ENCODE peak calls at places on chromosomes 7 and 10, in seven cellular contexts. One of them, this sample, is unnamed.

GRCh38 chr7:64997927-64998391 is 7.1 kb upstream of the ZNF117 start:
- DNase-seq in stimulated activated CD4-positive, alpha-beta T cell treated with anti-CD3 and anti-CD28 coated beads, Interleukin-2, amount 100 ng/mL, for 48 hours: no peak
- DNase-seq in stimulated activated CD8-positive, alpha-beta memory T cell treated with anti-CD3 and anti-CD28 coated beads, Interleukin-15, amount 100 ng/mL, for 4 hours: no peak
- DNase-seq in NCI-H2029: peak; percentile 84
- DNase-seq in anterior cingulate cortex: no peak
- DNase-seq in lung: no peak
- DNase-seq in kidney: no peak
- DNase-seq in this sample: no peak

GRCh38 chr7:1811850-1812692 is 142.0 kb downstream of the ELFN1 start:
- DNase-seq in kidney: peak; percentile 40
- DNase-seq in stimulated activated CD4-positive, alpha-beta T cell treated with anti-CD3 and anti-CD28 coated beads, Interleukin-2, amount 100 ng/mL, for 48 hours: no peak
- DNase-seq in stimulated activated CD8-positive, alpha-beta memory T cell treated with anti-CD3 and anti-CD28 coated beads, Interleukin-15, amount 100 ng/mL, for 4 hours: no peak
- DNase-seq in anterior cingulate cortex: no peak
- DNase-seq in lung: no peak
- DNase-seq in NCI-H2029: no peak
- DNase-seq in this sample: no peak

GRCh38 chr10:13904053-13904452 is 317.3 kb downstream of the PRPF18 start:
- DNase-seq in NCI-H2029: no peak
- DNase-seq in kidney: no peak
- DNase-seq in stimulated activated CD4-positive, alpha-beta T cell treated with anti-CD3 and anti-CD28 coated beads, Interleukin-2, amount 100 ng/mL, for 48 hours: no peak
- DNase-seq in anterior cingulate cortex: peak; percentile 27
- DNase-seq in lung: no peak
- DNase-seq in stimulated activated CD8-positive, alpha-beta memory T cell treated with anti-CD3 and anti-CD28 coated beads, Interleukin-15, amount 100 ng/mL, for 4 hours: no peak
- DNase-seq in this sample: no peak

GRCh38 chr10:22259280-22259679 is 41.5 kb upstream of the EBLN1 start:
- DNase-seq in anterior cingulate cortex: no peak
- DNase-seq in stimulated activated CD4-positive, alpha-beta T cell treated with anti-CD3 and anti-CD28 coated beads, Interleukin-2, amount 100 ng/mL, for 48 hours: no peak
- DNase-seq in lung: no peak
- DNase-seq in kidney: no peak
- DNase-seq in NCI-H2029: no peak
- DNase-seq in stimulated activated CD8-positive, alpha-beta memory T cell treated with anti-CD3 and anti-CD28 coated beads, Interleukin-15, amount 100 ng/mL, for 4 hours: no peak
- DNase-seq in this sample: no peak

GRCh38 chr7:69115788-69116187 is 482.5 kb upstream of the AUTS2 start:
- DNase-seq in stimulated activated CD8-positive, alpha-beta memory T cell treated with anti-CD3 and anti-CD28 coated beads, Interleukin-15, amount 100 ng/mL, for 4 hours: no peak
- DNase-seq in kidney: no peak
- DNase-seq in NCI-H2029: no peak
- DNase-seq in lung: no peak
- DNase-seq in stimulated activated CD4-positive, alpha-beta T cell treated with anti-CD3 and anti-CD28 coated beads, Interleukin-2, amount 100 ng/mL, for 48 hours: no peak
- DNase-seq in anterior cingulate cortex: no peak
- DNase-seq in this sample: no peak

GRCh38 chr7:44796034-44796503 is 412 bp upstream of the PPIA start:
- DNase-seq in stimulated activated CD4-positive, alpha-beta T cell treated with anti-CD3 and anti-CD28 coated beads, Interleukin-2, amount 100 ng/mL, for 48 hours: no peak
- DNase-seq in kidney: no peak
- DNase-seq in lung: no peak
- DNase-seq in stimulated activated CD8-positive, alpha-beta memory T cell treated with anti-CD3 and anti-CD28 coated beads, Interleukin-15, amount 100 ng/mL, for 4 hours: no peak
- DNase-seq in anterior cingulate cortex: no peak
- DNase-seq in NCI-H2029: peak; percentile 77
- DNase-seq in this sample: no peak

GRCh38 chr10:8116926-8117493 is 62.5 kb downstream of the GATA3 start:
- DNase-seq in anterior cingulate cortex: no peak
- DNase-seq in NCI-H2029: no peak
- DNase-seq in lung: no peak
- DNase-seq in kidney: no peak
- DNase-seq in stimulated activated CD4-positive, alpha-beta T cell treated with anti-CD3 and anti-CD28 coated beads, Interleukin-2, amount 100 ng/mL, for 48 hours: no peak
- DNase-seq in stimulated activated CD8-positive, alpha-beta memory T cell treated with anti-CD3 and anti-CD28 coated beads, Interleukin-15, amount 100 ng/mL, for 4 hours: no peak
- DNase-seq in this sample: no peak

GRCh38 chr7:104231054-104232046 is 23.5 kb upstream of the ORC5 start:
- DNase-seq in anterior cingulate cortex: no peak
- DNase-seq in NCI-H2029: peak; percentile 54
- DNase-seq in kidney: no peak
- DNase-seq in stimulated activated CD4-positive, alpha-beta T cell treated with anti-CD3 and anti-CD28 coated beads, Interleukin-2, amount 100 ng/mL, for 48 hours: peak; percentile 33
- DNase-seq in lung: no peak
- DNase-seq in stimulated activated CD8-positive, alpha-beta memory T cell treated with anti-CD3 and anti-CD28 coated beads, Interleukin-15, amount 100 ng/mL, for 4 hours: no peak
- DNase-seq in this sample: no peak

GRCh38 chr10:124842721-124843120 is 41.1 kb downstream of the ABRAXAS2 start:
- DNase-seq in lung: no peak
- DNase-seq in kidney: no peak
- DNase-seq in NCI-H2029: no peak
- DNase-seq in stimulated activated CD8-positive, alpha-beta memory T cell treated with anti-CD3 and anti-CD28 coated beads, Interleukin-15, amount 100 ng/mL, for 4 hours: no peak
- DNase-seq in anterior cingulate cortex: no peak
- DNase-seq in stimulated activated CD4-positive, alpha-beta T cell treated with anti-CD3 and anti-CD28 coated beads, Interleukin-2, amount 100 ng/mL, for 48 hours: no peak
- DNase-seq in this sample: no peak

GRCh38 chr7:27245124-27245797 is 2.7 kb downstream of the EVX1 start:
- DNase-seq in stimulated activated CD4-positive, alpha-beta T cell treated with anti-CD3 and anti-CD28 coated beads, Interleukin-2, amount 100 ng/mL, for 48 hours: no peak
- DNase-seq in stimulated activated CD8-positive, alpha-beta memory T cell treated with anti-CD3 and anti-CD28 coated beads, Interleukin-15, amount 100 ng/mL, for 4 hours: no peak
- DNase-seq in anterior cingulate cortex: no peak
- DNase-seq in NCI-H2029: no peak
- DNase-seq in kidney: no peak
- DNase-seq in lung: no peak
- DNase-seq in this sample: no peak

GRCh38 chr7:127251458-127252379 is 1.0 kb downstream of the GRM8 start:
- DNase-seq in stimulated activated CD8-positive, alpha-beta memory T cell treated with anti-CD3 and anti-CD28 coated beads, Interleukin-15, amount 100 ng/mL, for 4 hours: no peak
- DNase-seq in NCI-H2029: no peak
- DNase-seq in kidney: peak; percentile 69
- DNase-seq in stimulated activated CD4-positive, alpha-beta T cell treated with anti-CD3 and anti-CD28 coated beads, Interleukin-2, amount 100 ng/mL, for 48 hours: no peak
- DNase-seq in lung: no peak
- DNase-seq in anterior cingulate cortex: no peak
- DNase-seq in this sample: no peak

GRCh38 chr7:30702200-30702599 is 19.9 kb upstream of the CRHR2 start:
- DNase-seq in stimulated activated CD4-positive, alpha-beta T cell treated with anti-CD3 and anti-CD28 coated beads, Interleukin-2, amount 100 ng/mL, for 48 hours: no peak
- DNase-seq in NCI-H2029: no peak
- DNase-seq in stimulated activated CD8-positive, alpha-beta memory T cell treated with anti-CD3 and anti-CD28 coated beads, Interleukin-15, amount 100 ng/mL, for 4 hours: no peak
- DNase-seq in kidney: no peak
- DNase-seq in anterior cingulate cortex: no peak
- DNase-seq in lung: no peak
- DNase-seq in this sample: no peak

GRCh38 chr7:43071604-43072003 is 40.8 kb upstream of the HECW1 start:
- DNase-seq in stimulated activated CD4-positive, alpha-beta T cell treated with anti-CD3 and anti-CD28 coated beads, Interleukin-2, amount 100 ng/mL, for 48 hours: peak; percentile 13
- DNase-seq in kidney: no peak
- DNase-seq in NCI-H2029: no peak
- DNase-seq in lung: no peak
- DNase-seq in stimulated activated CD8-positive, alpha-beta memory T cell treated with anti-CD3 and anti-CD28 coated beads, Interleukin-15, amount 100 ng/mL, for 4 hours: no peak
- DNase-seq in anterior cingulate cortex: no peak
- DNase-seq in this sample: no peak

GRCh38 chr7:128357366-128357662 is 4.2 kb downstream of the PRRT4 start:
- DNase-seq in stimulated activated CD4-positive, alpha-beta T cell treated with anti-CD3 and anti-CD28 coated beads, Interleukin-2, amount 100 ng/mL, for 48 hours: no peak
- DNase-seq in stimulated activated CD8-positive, alpha-beta memory T cell treated with anti-CD3 and anti-CD28 coated beads, Interleukin-15, amount 100 ng/mL, for 4 hours: no peak
- DNase-seq in kidney: no peak
- DNase-seq in NCI-H2029: no peak
- DNase-seq in anterior cingulate cortex: no peak
- DNase-seq in lung: no peak
- DNase-seq in this sample: no peak

GRCh38 chr7:128008141-128008540 is 23.1 kb downstream of the LRRC4 start:
- DNase-seq in stimulated activated CD4-positive, alpha-beta T cell treated with anti-CD3 and anti-CD28 coated beads, Interleukin-2, amount 100 ng/mL, for 48 hours: no peak
- DNase-seq in lung: no peak
- DNase-seq in kidney: no peak
- DNase-seq in stimulated activated CD8-positive, alpha-beta memory T cell treated with anti-CD3 and anti-CD28 coated beads, Interleukin-15, amount 100 ng/mL, for 4 hours: no peak
- DNase-seq in anterior cingulate cortex: no peak
- DNase-seq in NCI-H2029: no peak
- DNase-seq in this sample: no peak

GRCh38 chr7:108455833-108456677 is at the start of gene NRCAM:
- DNase-seq in stimulated activated CD8-positive, alpha-beta memory T cell treated with anti-CD3 and anti-CD28 coated beads, Interleukin-15, amount 100 ng/mL, for 4 hours: no peak
- DNase-seq in lung: no peak
- DNase-seq in anterior cingulate cortex: peak; percentile 83
- DNase-seq in stimulated activated CD4-positive, alpha-beta T cell treated with anti-CD3 and anti-CD28 coated beads, Interleukin-2, amount 100 ng/mL, for 48 hours: no peak
- DNase-seq in NCI-H2029: peak; percentile 87
- DNase-seq in kidney: peak; percentile 81
- DNase-seq in this sample: no peak

GRCh38 chr7:158802535-158803199 is 26.6 kb downstream of the ESYT2 start:
- DNase-seq in lung: no peak
- DNase-seq in stimulated activated CD8-positive, alpha-beta memory T cell treated with anti-CD3 and anti-CD28 coated beads, Interleukin-15, amount 100 ng/mL, for 4 hours: no peak
- DNase-seq in NCI-H2029: no peak
- DNase-seq in stimulated activated CD4-positive, alpha-beta T cell treated with anti-CD3 and anti-CD28 coated beads, Interleukin-2, amount 100 ng/mL, for 48 hours: no peak
- DNase-seq in kidney: no peak
- DNase-seq in anterior cingulate cortex: no peak
- DNase-seq in this sample: no peak

GRCh38 chr7:15130666-15131541 is 228.4 kb upstream of the DGKB start:
- DNase-seq in lung: no peak
- DNase-seq in NCI-H2029: no peak
- DNase-seq in kidney: no peak
- DNase-seq in stimulated activated CD8-positive, alpha-beta memory T cell treated with anti-CD3 and anti-CD28 coated beads, Interleukin-15, amount 100 ng/mL, for 4 hours: no peak
- DNase-seq in stimulated activated CD4-positive, alpha-beta T cell treated with anti-CD3 and anti-CD28 coated beads, Interleukin-2, amount 100 ng/mL, for 48 hours: no peak
- DNase-seq in anterior cingulate cortex: no peak
- DNase-seq in this sample: no peak

GRCh38 chr7:1844336-1844955 is 174.4 kb downstream of the ELFN1 start:
- DNase-seq in anterior cingulate cortex: no peak
- DNase-seq in NCI-H2029: no peak
- DNase-seq in lung: no peak
- DNase-seq in kidney: peak; percentile 51
- DNase-seq in stimulated activated CD8-positive, alpha-beta memory T cell treated with anti-CD3 and anti-CD28 coated beads, Interleukin-15, amount 100 ng/mL, for 4 hours: no peak
- DNase-seq in stimulated activated CD4-positive, alpha-beta T cell treated with anti-CD3 and anti-CD28 coated beads, Interleukin-2, amount 100 ng/mL, for 48 hours: no peak
- DNase-seq in this sample: no peak

GRCh38 chr7:99677013-99677412 is 2.8 kb downstream of the CYP3A5 start:
- DNase-seq in anterior cingulate cortex: no peak
- DNase-seq in NCI-H2029: no peak
- DNase-seq in lung: no peak
- DNase-seq in stimulated activated CD8-positive, alpha-beta memory T cell treated with anti-CD3 and anti-CD28 coated beads, Interleukin-15, amount 100 ng/mL, for 4 hours: no peak
- DNase-seq in stimulated activated CD4-positive, alpha-beta T cell treated with anti-CD3 and anti-CD28 coated beads, Interleukin-2, amount 100 ng/mL, for 48 hours: no peak
- DNase-seq in kidney: no peak
- DNase-seq in this sample: no peak

GRCh38 chr7:141889323-141889722 is 26.9 kb upstream of the OR9A4 start:
- DNase-seq in NCI-H2029: no peak
- DNase-seq in stimulated activated CD4-positive, alpha-beta T cell treated with anti-CD3 and anti-CD28 coated beads, Interleukin-2, amount 100 ng/mL, for 48 hours: no peak
- DNase-seq in anterior cingulate cortex: no peak
- DNase-seq in kidney: no peak
- DNase-seq in stimulated activated CD8-positive, alpha-beta memory T cell treated with anti-CD3 and anti-CD28 coated beads, Interleukin-15, amount 100 ng/mL, for 4 hours: no peak
- DNase-seq in lung: no peak
- DNase-seq in this sample: no peak

GRCh38 chr7:15495170-15495569 is 66.6 kb downstream of the AGMO start:
- DNase-seq in lung: no peak
- DNase-seq in anterior cingulate cortex: no peak
- DNase-seq in kidney: no peak
- DNase-seq in stimulated activated CD8-positive, alpha-beta memory T cell treated with anti-CD3 and anti-CD28 coated beads, Interleukin-15, amount 100 ng/mL, for 4 hours: no peak
- DNase-seq in stimulated activated CD4-positive, alpha-beta T cell treated with anti-CD3 and anti-CD28 coated beads, Interleukin-2, amount 100 ng/mL, for 48 hours: no peak
- DNase-seq in NCI-H2029: no peak
- DNase-seq in this sample: no peak

GRCh38 chr10:5958680-5959079 is 18.7 kb downstream of the IL15RA start:
- DNase-seq in NCI-H2029: no peak
- DNase-seq in kidney: no peak
- DNase-seq in lung: no peak
- DNase-seq in anterior cingulate cortex: no peak
- DNase-seq in stimulated activated CD4-positive, alpha-beta T cell treated with anti-CD3 and anti-CD28 coated beads, Interleukin-2, amount 100 ng/mL, for 48 hours: no peak
- DNase-seq in stimulated activated CD8-positive, alpha-beta memory T cell treated with anti-CD3 and anti-CD28 coated beads, Interleukin-15, amount 100 ng/mL, for 4 hours: no peak
- DNase-seq in this sample: no peak

GRCh38 chr10:11525503-11525902 is 85.9 kb downstream of the USP6NL start:
- DNase-seq in lung: no peak
- DNase-seq in stimulated activated CD4-positive, alpha-beta T cell treated with anti-CD3 and anti-CD28 coated beads, Interleukin-2, amount 100 ng/mL, for 48 hours: no peak
- DNase-seq in kidney: peak; percentile 91
- DNase-seq in NCI-H2029: no peak
- DNase-seq in anterior cingulate cortex: no peak
- DNase-seq in stimulated activated CD8-positive, alpha-beta memory T cell treated with anti-CD3 and anti-CD28 coated beads, Interleukin-15, amount 100 ng/mL, for 4 hours: no peak
- DNase-seq in this sample: no peak

GRCh38 chr10:75013007-75013406 is 98.4 kb upstream of the SAMD8 start:
- DNase-seq in stimulated activated CD4-positive, alpha-beta T cell treated with anti-CD3 and anti-CD28 coated beads, Interleukin-2, amount 100 ng/mL, for 48 hours: no peak
- DNase-seq in NCI-H2029: no peak
- DNase-seq in stimulated activated CD8-positive, alpha-beta memory T cell treated with anti-CD3 and anti-CD28 coated beads, Interleukin-15, amount 100 ng/mL, for 4 hours: no peak
- DNase-seq in kidney: no peak
- DNase-seq in lung: no peak
- DNase-seq in anterior cingulate cortex: no peak
- DNase-seq in this sample: no peak

GRCh38 chr7:26686448-26686981 is 177.9 kb downstream of the SKAP2 start:
- DNase-seq in anterior cingulate cortex: no peak
- DNase-seq in lung: no peak
- DNase-seq in NCI-H2029: peak; percentile 20
- DNase-seq in kidney: peak; percentile 70
- DNase-seq in stimulated activated CD8-positive, alpha-beta memory T cell treated with anti-CD3 and anti-CD28 coated beads, Interleukin-15, amount 100 ng/mL, for 4 hours: no peak
- DNase-seq in stimulated activated CD4-positive, alpha-beta T cell treated with anti-CD3 and anti-CD28 coated beads, Interleukin-2, amount 100 ng/mL, for 48 hours: no peak
- DNase-seq in this sample: no peak

GRCh38 chr7:20331231-20331880 is 656 bp downstream of the ITGB8 start:
- DNase-seq in anterior cingulate cortex: peak; percentile 57
- DNase-seq in stimulated activated CD4-positive, alpha-beta T cell treated with anti-CD3 and anti-CD28 coated beads, Interleukin-2, amount 100 ng/mL, for 48 hours: peak; percentile 1
- DNase-seq in NCI-H2029: peak; percentile 61
- DNase-seq in kidney: peak; percentile 81
- DNase-seq in lung: peak; percentile 38
- DNase-seq in stimulated activated CD8-positive, alpha-beta memory T cell treated with anti-CD3 and anti-CD28 coated beads, Interleukin-15, amount 100 ng/mL, for 4 hours: no peak
- DNase-seq in this sample: peak; percentile 15